ENCODE peak calls at places on chromosome 14, in five cellular contexts. E, L, Z, T and A are unnamed samples.
A peak's percentile ranks its signal among the peaks of the same experiment; 100 is the strongest.

GRCh38 chr14:68651652-68652432 is 141.0 kb downstream of the ZFP36L1 start:
- DNase-seq in L (no peak), T (no peak), E (no peak), Z (peak; percentile 75), A (no peak)

GRCh38 chr14:93549578-93549977 is 118.8 kb downstream of the UNC79 start:
- DNase-seq in T (no peak), L (no peak), E (no peak), Z (no peak), A (no peak)

GRCh38 chr14:101520621-101521305 is 40.5 kb upstream of the DIO3 start:
- DNase-seq in L (no peak), Z (peak; percentile 86), E (no peak), T (no peak), A (no peak)

GRCh38 chr14:63962896-63963295 is 110.1 kb downstream of the SYNE2 start:
- DNase-seq in Z (no peak), E (no peak), L (no peak), T (no peak), A (no peak)

GRCh38 chr14:104344815-104345214 is 206.4 kb downstream of the KIF26A start:
- DNase-seq in E (no peak), T (no peak), Z (no peak), L (no peak), A (no peak)

GRCh38 chr14:69321601-69322330 is 61.8 kb downstream of the GALNT16 start:
- DNase-seq in E (no peak), T (peak; percentile 12), L (no peak), Z (no peak), A (no peak)

GRCh38 chr14:65704412-65704811 is 291.9 kb downstream of the FUT8 start:
- DNase-seq in T (no peak), L (no peak), Z (no peak), E (no peak), A (no peak)

GRCh38 chr14:70317969-70318634 is 41.4 kb downstream of the COX16 start:
- DNase-seq in Z (no peak), L (peak; percentile 38), T (no peak), E (peak; percentile 35), A (no peak)

GRCh38 chr14:23114669-23115491 is 4.2 kb downstream of the CEBPE start:
- DNase-seq in T (no peak), E (peak; percentile 67), Z (no peak), L (peak; percentile 42), A (peak; percentile 71)

GRCh38 chr14:101184562-101184961 is 281.0 kb upstream of the RTL1 start:
- DNase-seq in T (no peak), L (no peak), Z (no peak), E (no peak), A (no peak)

GRCh38 chr14:37185670-37186069 is 12.1 kb upstream of the MIPOL1 start:
- DNase-seq in L (no peak), T (no peak), Z (no peak), E (no peak), A (no peak)

GRCh38 chr14:24292118-24292807 is 7.3 kb downstream of the DHRS1 start:
- DNase-seq in E (no peak), L (no peak), T (no peak), Z (no peak), A (no peak)

GRCh38 chr14:68000516-68000915 is 180.9 kb downstream of the RAD51B start:
- DNase-seq in E (peak; percentile 8), Z (no peak), L (no peak), T (no peak), A (no peak)

GRCh38 chr14:89332031-89332430 is 85.0 kb downstream of the FOXN3 start:
- DNase-seq in L (no peak), T (no peak), Z (no peak), E (no peak), A (no peak)

GRCh38 chr14:89720741-89721315 is 233.7 kb downstream of the EFCAB11 start:
- DNase-seq in E (no peak), L (no peak), Z (no peak), T (peak; percentile 42), A (peak; percentile 65)

GRCh38 chr14:87000071-87000470 is 992.9 kb downstream of the GALC start:
- DNase-seq in T (no peak), Z (no peak), L (no peak), E (no peak), A (no peak)

GRCh38 chr14:22460461-22461195 is 128.4 kb downstream of the DAD1 start:
- DNase-seq in Z (no peak), T (no peak), E (no peak), L (no peak), A (no peak)

GRCh38 chr14:20630340-20631022 is 11.0 kb downstream of the OR6S1 start:
- DNase-seq in E (peak; percentile 28), L (peak; percentile 84), T (no peak), Z (peak; percentile 60), A (no peak)

GRCh38 chr14:68135566-68135965 is 316.0 kb downstream of the RAD51B start:
- DNase-seq in T (no peak), L (no peak), E (no peak), Z (no peak), A (no peak)

GRCh38 chr14:103628221-103628683 is 759 bp upstream of the KLC1 start:
- DNase-seq in T (peak; percentile 70), L (peak; percentile 39), E (peak; percentile 72), Z (peak; percentile 77), A (peak; percentile 84)

GRCh38 chr14:39218171-39218769 is 15.4 kb upstream of the MIA2 start:
- DNase-seq in E (peak; percentile 50), Z (no peak), L (peak; percentile 89), T (no peak), A (no peak)

GRCh38 chr14:21475767-21476525 is 813 bp downstream of the RAB2B start:
- DNase-seq in Z (no peak), E (no peak), T (no peak), L (peak; percentile 18), A (no peak)

GRCh38 chr14:95185452-95186392 is 28.4 kb upstream of the DICER1 start:
- DNase-seq in L (no peak), E (peak; percentile 78), Z (peak; percentile 61), T (peak; percentile 74), A (peak; percentile 67)

GRCh38 chr14:90288646-90289355 is 32.4 kb downstream of the PSMC1 start:
- DNase-seq in L (no peak), T (no peak), E (peak; percentile 68), Z (no peak), A (no peak)

GRCh38 chr14:64159588-64159987 is 134.6 kb downstream of the ESR2 start:
- DNase-seq in T (no peak), E (no peak), L (no peak), Z (no peak), A (no peak)

GRCh38 chr14:42556551-42556950 is 949.9 kb downstream of the LRFN5 start:
- DNase-seq in T (no peak), L (no peak), Z (no peak), E (no peak), A (no peak)

GRCh38 chr14:34212574-34212973 is 249.5 kb downstream of the SPTSSA start:
- DNase-seq in L (no peak), Z (no peak), E (no peak), T (no peak), A (no peak)

DNA sequence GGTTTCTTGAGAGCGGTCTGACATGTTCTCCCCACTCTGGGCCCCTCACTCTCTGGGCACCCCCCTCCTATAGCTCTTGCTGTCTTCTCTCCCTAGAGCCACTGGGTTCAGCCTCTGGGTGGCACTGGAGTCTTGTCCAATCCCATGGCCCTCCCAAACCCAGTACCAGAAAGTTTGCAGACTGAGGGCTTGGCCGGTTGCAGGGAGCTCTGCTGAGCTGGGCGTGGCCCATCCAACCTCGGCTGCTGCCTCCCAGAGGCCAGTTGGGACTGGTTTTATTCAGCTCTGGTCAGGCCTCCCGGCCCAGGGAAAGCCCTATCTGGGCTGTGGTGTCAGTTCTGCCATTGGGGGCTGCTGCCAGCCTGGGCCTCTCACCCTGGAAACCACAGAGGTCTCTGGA is 37.9 kb downstream of the ISCA2 start:
- DNase-seq in Z (no peak), E (peak; percentile 13), L (peak; percentile 63), T (no peak), A (no peak)
- TF ChIP-seq CTCF in Z (no peak), E (peak; percentile 14), L (peak; percentile 73), T (peak; percentile 25), A (peak; percentile 17)

GRCh38 chr14:73862480-73862879 is 10.8 kb downstream of the PTGR2 start:
- DNase-seq in L (no peak), Z (no peak), E (no peak), T (no peak), A (no peak)

GRCh38 chr14:73863209-73863608 is 11.6 kb downstream of the PTGR2 start:
- DNase-seq in E (no peak), L (no peak), T (no peak), Z (no peak), A (no peak)

GRCh38 chr14:73861060-73861459 is 9.4 kb downstream of the PTGR2 start:
- DNase-seq in E (no peak), L (no peak), T (no peak), Z (no peak), A (no peak)

GRCh38 chr14:73870525-73871235 is 16.0 kb upstream of the ZNF410 start:
- DNase-seq in E (no peak), Z (no peak), T (no peak), L (no peak), A (no peak)

DNA sequence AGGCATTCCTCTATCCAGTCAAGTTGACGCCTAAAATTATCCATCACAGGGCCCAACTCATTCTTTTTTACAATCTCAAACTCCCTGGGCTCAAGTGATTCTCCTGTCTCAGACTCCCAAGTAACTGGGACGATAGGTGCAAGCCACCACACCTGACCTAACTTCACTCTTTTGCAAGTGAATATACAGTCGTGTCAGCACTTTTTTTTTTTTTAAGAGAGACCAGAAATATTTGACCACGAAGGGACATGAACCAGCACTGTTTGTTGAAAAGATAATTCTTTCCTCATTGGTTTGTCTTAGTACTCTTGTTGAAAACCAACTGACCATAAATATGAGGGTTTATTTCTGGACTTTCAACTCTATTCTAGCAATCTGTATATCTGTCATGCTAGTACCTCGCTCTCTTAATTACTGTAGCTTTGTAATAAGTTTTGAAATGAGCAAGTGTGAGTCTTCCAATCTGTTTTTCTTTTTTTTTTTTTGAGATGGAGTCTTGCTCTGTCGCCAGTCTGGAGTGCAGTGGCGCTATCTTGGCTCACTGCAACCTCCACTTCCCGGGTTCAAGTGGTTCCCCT is 14.0 kb downstream of the PTGR2 start:
- DNase-seq in Z (no peak), L (no peak), E (no peak), T (no peak), A (no peak)
- H3K4me3 ChIP-seq in Z (no peak overlapping the region), L (no peak overlapping the region), E (no peak overlapping the region), T (no peak overlapping the region), A (no peak overlapping the region)

GRCh38 chr14:75941030-75941429 is 40.8 kb downstream of the TGFB3 start:
- DNase-seq in L (no peak), T (no peak), Z (no peak), E (peak; percentile 39), A (no peak)
- TF ChIP-seq CTCF in L (no peak), T (no peak), Z (no peak), E (no peak), A (no peak)

DNA sequence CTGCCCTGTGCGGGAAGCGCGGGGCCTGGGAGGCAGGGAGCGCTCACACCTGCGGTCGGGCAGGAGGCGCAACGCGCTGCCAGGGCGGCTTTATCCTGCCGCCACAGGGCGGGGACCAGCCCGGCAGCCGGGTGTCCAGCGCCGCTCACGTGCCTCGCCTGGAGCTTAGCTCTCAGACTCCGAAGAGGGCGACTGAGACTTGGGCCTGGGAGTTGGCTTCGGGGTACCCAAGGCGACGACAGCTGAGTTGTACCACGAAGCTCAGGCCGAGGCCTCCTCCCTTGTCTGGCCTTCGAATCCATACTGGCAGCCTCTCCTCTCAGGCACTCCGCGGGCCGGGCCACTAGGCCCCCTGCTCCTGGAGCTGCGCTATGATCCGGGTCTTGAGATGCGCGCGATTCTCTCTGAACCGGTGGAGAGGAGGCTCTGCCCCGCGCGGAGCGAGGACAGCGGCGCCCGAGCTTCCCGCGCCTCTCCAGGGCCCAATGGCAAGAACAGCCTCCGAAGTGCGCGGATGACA is 6.9 kb downstream of the SIX1 start:
- DNase-seq in E (no peak), L (no peak), Z (no peak), T (no peak), A (no peak)
- H3K4me3 ChIP-seq in E (no peak overlapping the region), L (no peak overlapping the region), Z (no peak overlapping the region), T (no peak overlapping the region), A (no peak overlapping the region)